ENCODE peak calls at places on chromosomes 5 and 9, in seven cellular contexts. Y is hepatocyte, O is mesendoderm, T is OCI-LY7, H is A549, V is neural progenitor cell, F is PC-3. W is an unnamed sample.

GRCh38 chr5:109412981-109413402 is 3.2 kb upstream of the PJA2 start:
- DNase-seq in Y (no peak), O (no peak), T (no peak), H (no peak), V (peak), F (no peak), W (peak)

GRCh38 chr5:139395844-139396640 is 1.1 kb upstream of the PROB1 start:
- DNase-seq in Y (no peak), O (peak), T (no peak), H (no peak), V (no peak), F (no peak), W (peak)

GRCh38 chr5:156476704-156477103 is 149.7 kb downstream of the SGCD start:
- DNase-seq in Y (no peak), O (peak), T (no peak), H (no peak), V (no peak), F (no peak), W (peak)

GRCh38 chr5:55324815-55325418 is 17.1 kb downstream of the MTREX start:
- DNase-seq in Y (peak), O (peak), T (peak), H (peak), V (peak), F (peak), W (peak)

GRCh38 chr5:131541766-131542165 is 93.3 kb downstream of the RAPGEF6 start:
- DNase-seq in Y (no peak), O (no peak), T (no peak), H (no peak), V (no peak), F (peak), W (no peak)

GRCh38 chr9:37290881-37291485 is 131.5 kb upstream of the GRHPR start:
- DNase-seq in Y (peak), O (no peak), T (peak), H (no peak), V (no peak), F (peak), W (peak)

GRCh38 chr5:53874409-53874808 is 314.0 kb downstream of the NDUFS4 start:
- DNase-seq in Y (peak), O (peak), T (peak), H (no peak), V (no peak), F (peak), W (no peak)

GRCh38 chr9:12689233-12689632 is 4.0 kb upstream of the TYRP1 start:
- DNase-seq in Y (no peak), O (no peak), T (no peak), H (no peak), V (no peak), F (no peak), W (no peak)

GRCh38 chr9:127214421-127215265 is 49.9 kb upstream of the GARNL3 start:
- DNase-seq in Y (peak), O (peak), T (peak), H (peak), V (peak), F (peak), W (peak)

GRCh38 chr9:91182831-91183230 is 178.9 kb downstream of the AUH start:
- DNase-seq in Y (no peak), O (no peak), T (peak), H (no peak), V (no peak), F (no peak), W (no peak)
- H3K27ac ChIP-seq in Y (no peak), O (no peak), T (peak), H (peak), V (no peak), F (no peak), W (no peak)

DNA sequence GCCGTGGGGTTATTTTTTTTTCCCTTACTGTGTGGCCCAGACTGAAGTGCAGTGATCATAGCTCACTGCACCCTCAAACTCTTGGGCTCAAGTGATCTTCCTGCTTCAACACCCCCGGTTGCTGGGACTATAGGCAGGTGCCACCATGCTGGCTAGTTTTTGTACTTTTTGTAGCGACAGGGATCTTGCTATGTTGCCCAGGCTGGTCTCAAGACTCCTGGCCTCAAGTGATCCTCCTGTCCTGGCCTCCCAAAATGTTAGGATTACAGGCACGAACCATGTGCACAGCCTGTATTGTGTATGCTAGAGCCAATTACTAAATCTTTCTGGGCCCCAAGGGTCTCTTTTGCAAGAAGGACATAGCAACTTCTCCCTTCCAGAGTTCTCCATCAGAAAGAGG is 23.1 kb downstream of the GALNT10 start:
- DNase-seq in Y (no peak), O (no peak), T (no peak), H (no peak), V (no peak), F (no peak), W (no peak)
- H3K4me2 ChIP-seq in Y (no peak), O (no peak), T (no peak), H (peak), V (no peak), F (peak), W (no peak)

GRCh38 chr9:96348261-96348660 is 35.2 kb downstream of the SLC35D2 start:
- DNase-seq in Y (no peak), O (peak), T (no peak), H (no peak), V (no peak), F (no peak), W (no peak)
- H3K27ac ChIP-seq in Y (no peak), O (no peak), T (no peak), H (no peak), V (no peak), F (no peak), W (no peak)

DNA sequence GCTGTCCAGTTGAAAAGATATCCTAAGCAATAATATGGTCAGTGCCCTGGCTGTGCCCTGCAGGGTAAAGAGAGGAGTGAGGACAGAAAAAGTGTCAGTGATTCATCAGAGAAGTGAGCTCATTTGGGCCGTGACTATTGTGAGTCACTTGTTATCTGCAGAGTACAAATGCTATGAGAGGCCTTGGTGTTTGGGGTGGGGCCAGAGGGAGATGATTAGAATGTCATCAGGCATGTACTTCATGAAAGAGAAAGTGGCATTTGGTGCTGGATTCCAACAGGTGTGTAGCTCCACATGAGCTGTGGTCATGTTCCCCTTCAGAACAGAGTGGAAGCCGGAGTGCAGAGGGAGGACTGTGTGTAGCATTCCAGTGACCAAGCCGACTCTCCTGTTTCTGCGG is 174.1 kb downstream of the KDM4C start:
- DNase-seq in Y (peak), O (peak), T (no peak), H (no peak), V (no peak), F (peak), W (peak)
- H3K4me2 ChIP-seq in Y (no peak), O (no peak), T (no peak), H (peak), V (no peak), F (no peak), W (no peak)

DNA sequence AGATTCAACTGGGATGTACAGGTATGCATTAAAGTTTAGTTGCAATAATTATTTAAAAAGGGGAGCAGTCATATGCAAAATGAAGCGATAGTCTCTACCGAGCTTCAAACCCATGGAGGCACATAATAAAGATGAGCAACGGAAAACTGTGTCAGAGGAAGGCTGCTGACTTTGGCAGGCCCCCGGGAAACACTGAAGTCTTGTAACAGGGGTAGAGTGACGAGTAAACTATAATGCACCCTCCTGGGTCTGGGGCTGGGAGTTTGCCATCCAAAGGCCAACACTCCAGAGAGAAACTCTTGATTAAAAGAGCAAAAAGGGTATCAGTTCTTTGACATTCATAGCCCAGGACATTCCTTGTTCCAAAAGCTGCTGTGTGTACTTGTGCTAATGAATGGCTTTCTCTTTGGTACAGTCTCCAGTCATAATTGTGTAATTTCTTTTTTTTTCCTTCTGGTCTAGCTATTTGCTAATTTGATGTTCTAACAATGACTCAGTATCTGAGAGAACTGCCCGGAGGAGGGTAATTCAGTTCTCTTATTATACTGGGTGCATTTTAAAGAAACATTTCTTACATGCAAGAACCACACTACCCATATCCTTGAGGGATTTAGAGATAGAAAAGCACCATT is 59.2 kb downstream of the TNC start:
- DNase-seq in Y (no peak), O (no peak), T (no peak), H (no peak), V (no peak), F (peak), W (peak)
- H3K27ac ChIP-seq in Y (no peak), O (no peak), T (no peak), H (no peak), V (no peak), F (peak), W (no peak)

GRCh38 chr9:118896356-118897000 is 472.8 kb downstream of the BRINP1 start:
- DNase-seq in Y (no peak), O (no peak), T (no peak), H (no peak), V (no peak), F (no peak), W (no peak)
- H3K4me2 ChIP-seq in Y (no peak), O (no peak), T (no peak), H (no peak), V (no peak), F (no peak), W (no peak)